ENCODE peak calls at places on chromosomes 1 and 21, in five cellular contexts. V is HCT116, W is GM12878, X is K562, J is HepG2. C is an unnamed sample.

GRCh38 chr1:151924691-151925587 is 15.6 kb upstream of the THEM4 start:
- DNase-seq in V (no peak), W (peak), X (no peak), J (no peak), C (no peak)

GRCh38 chr21:43194303-43195130 is 25.7 kb downstream of the CRYAA start:
- DNase-seq in V (no peak), W (no peak), X (no peak), J (peak), C (no peak)

GRCh38 chr1:59678065-59678808 is 136.5 kb upstream of the HOOK1 start:
- DNase-seq in V (no peak), W (no peak), X (no peak), J (no peak), C (no peak)

GRCh38 chr1:247338723-247339270 is 7.1 kb upstream of the ZNF496 start:
- DNase-seq in V (no peak), W (no peak), X (no peak), J (peak), C (no peak)

GRCh38 chr1:39576016-39576657 is 453 bp downstream of the PABPC4 start:
- DNase-seq in V (no peak), W (no peak), X (peak), J (no peak), C (peak)

GRCh38 chr21:31338892-31339368 is 5.1 kb downstream of the TIAM1 start:
- DNase-seq in V (no peak), W (no peak), X (no peak), J (no peak), C (no peak)

GRCh38 chr1:62744594-62745577 is 39.0 kb upstream of the ATG4C start:
- DNase-seq in V (no peak), W (no peak), X (no peak), J (no peak), C (no peak)

GRCh38 chr1:145828368-145829016 is 4.5 kb downstream of the POLR3C start:
- DNase-seq in V (no peak), W (no peak), X (no peak), J (no peak), C (no peak)

GRCh38 chr1:18951416-18951815 is 5.1 kb downstream of the IFFO2 start:
- DNase-seq in V (no peak), W (no peak), X (no peak), J (no peak), C (no peak)

GRCh38 chr1:223035724-223036478 is 107.1 kb downstream of the TLR5 start:
- DNase-seq in V (no peak), W (no peak), X (no peak), J (no peak), C (no peak)

GRCh38 chr1:115412286-115412685 is 74.2 kb upstream of the NGF start:
- DNase-seq in V (no peak), W (no peak), X (no peak), J (no peak), C (no peak)

GRCh38 chr21:34011660-34012059 is 61.7 kb upstream of the MRPS6 start:
- DNase-seq in V (no peak), W (no peak), X (no peak), J (no peak), C (no peak)

GRCh38 chr1:184701821-184702220 is 52.8 kb downstream of the EDEM3 start:
- DNase-seq in V (no peak), W (no peak), X (no peak), J (no peak), C (no peak)

GRCh38 chr21:39650306-39650705 is 37.6 kb downstream of the B3GALT5 start:
- DNase-seq in V (no peak), W (no peak), X (no peak), J (no peak), C (no peak)

GRCh38 chr1:156076609-156077429 is 5.4 kb downstream of the MEX3A start:
- DNase-seq in V (no peak), W (no peak), X (no peak), J (no peak), C (no peak)

GRCh38 chr21:35259452-35259851 is 210.3 kb upstream of the RUNX1 start:
- DNase-seq in V (no peak), W (no peak), X (no peak), J (no peak), C (no peak)

GRCh38 chr1:110084226-110085078 is 14.0 kb upstream of the ALX3 start:
- DNase-seq in V (no peak), W (peak), X (no peak), J (no peak), C (no peak)

GRCh38 chr1:45913925-45914501 is 110.6 kb downstream of the MAST2 start:
- DNase-seq in V (no peak), W (no peak), X (no peak), J (no peak), C (no peak)

GRCh38 chr1:9374748-9375345 is 82.2 kb downstream of the SPSB1 start:
- DNase-seq in V (no peak), W (no peak), X (no peak), J (no peak), C (no peak)

GRCh38 chr1:9373614-9374013 is 80.9 kb downstream of the SPSB1 start:
- DNase-seq in V (no peak), W (no peak), X (no peak), J (no peak), C (no peak)

GRCh38 chr1:9376430-9376829 is 83.7 kb downstream of the SPSB1 start:
- DNase-seq in V (no peak), W (no peak), X (no peak), J (no peak), C (no peak)

GRCh38 chr1:9376886-9377333 is 84.2 kb downstream of the SPSB1 start:
- DNase-seq in V (no peak), W (no peak), X (no peak), J (no peak), C (no peak)

DNA sequence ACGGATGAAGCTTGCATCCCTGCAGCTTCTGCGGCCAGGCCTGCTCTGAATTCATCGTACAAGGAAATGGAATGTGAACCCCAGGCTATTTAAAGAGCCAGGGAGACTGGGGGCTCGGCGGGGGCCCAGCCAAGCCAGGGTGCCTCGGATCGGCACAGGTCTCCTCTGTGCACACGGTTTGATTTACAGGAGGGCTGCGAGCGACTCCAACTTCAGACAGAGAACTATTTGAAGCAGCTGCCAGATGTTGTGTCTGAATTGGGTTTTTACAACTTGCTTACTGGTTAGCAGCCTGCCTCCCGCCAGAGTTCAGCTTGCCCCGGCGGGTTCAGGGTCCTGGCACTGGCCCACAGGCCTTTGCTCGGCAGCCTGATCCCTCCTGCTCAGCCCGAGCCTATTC is 83.2 kb downstream of the SPSB1 start:
- DNase-seq in V (no peak), W (no peak), X (no peak), J (no peak), C (no peak)
- TF ChIP-seq RAD21 in V (no peak), W (no peak), X (no peak), J (no peak), C (no peak)

GRCh38 chr1:94544706-94545490 is 3.3 kb upstream of the F3 start:
- DNase-seq in V (no peak), W (no peak), X (no peak), J (no peak), C (no peak)

GRCh38 chr1:94542088-94542671 is 621 bp upstream of the F3 start:
- DNase-seq in V (no peak), W (no peak), X (no peak), J (no peak), C (peak)

GRCh38 chr1:94541175-94542087 is at the start of gene F3:
- DNase-seq in V (peak), W (no peak), X (peak), J (peak), C (peak)

GRCh38 chr1:94543003-94543402 is 1.4 kb upstream of the F3 start:
- DNase-seq in V (no peak), W (no peak), X (no peak), J (no peak), C (no peak)

DNA sequence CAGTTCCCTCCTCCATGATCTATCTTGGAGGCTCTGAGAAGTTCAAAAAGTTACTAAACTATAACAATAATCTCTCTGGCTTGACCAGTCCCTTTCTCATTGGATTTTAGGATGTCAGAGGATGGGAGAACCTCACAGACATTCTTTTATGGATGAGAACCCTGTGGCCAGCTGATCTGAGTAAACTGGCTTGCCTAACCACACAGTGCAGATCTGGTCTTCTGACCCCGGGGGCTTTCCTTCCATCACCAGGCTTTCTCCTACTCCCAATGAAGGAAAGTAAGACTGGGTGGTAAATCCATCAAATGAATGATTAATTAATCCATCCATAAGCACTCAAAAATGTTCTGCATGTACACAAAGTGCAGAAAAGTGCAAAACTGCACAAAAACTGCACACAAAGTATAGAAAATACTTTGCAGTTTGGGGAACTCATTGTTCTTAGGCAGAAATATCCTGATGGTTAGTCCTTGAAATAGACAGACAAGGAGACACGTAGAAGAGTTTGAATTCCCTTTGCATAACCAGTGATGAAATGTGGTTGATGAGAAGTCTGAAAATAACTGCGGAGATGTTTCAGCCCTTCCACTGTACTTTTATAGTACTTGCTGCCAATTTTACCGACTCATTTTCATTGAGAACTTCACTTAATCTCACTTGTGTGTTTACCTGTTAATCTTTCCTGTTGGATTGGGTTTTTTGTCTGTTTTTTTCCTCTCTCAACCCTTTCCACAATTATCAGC is 2.5 kb upstream of the F3 start:
- DNase-seq in V (no peak), W (no peak), X (no peak), J (no peak), C (no peak)
- TF ChIP-seq ZBTB33 in V (no peak), W (no peak), X (no peak), J (no peak), C (no peak)

DNA sequence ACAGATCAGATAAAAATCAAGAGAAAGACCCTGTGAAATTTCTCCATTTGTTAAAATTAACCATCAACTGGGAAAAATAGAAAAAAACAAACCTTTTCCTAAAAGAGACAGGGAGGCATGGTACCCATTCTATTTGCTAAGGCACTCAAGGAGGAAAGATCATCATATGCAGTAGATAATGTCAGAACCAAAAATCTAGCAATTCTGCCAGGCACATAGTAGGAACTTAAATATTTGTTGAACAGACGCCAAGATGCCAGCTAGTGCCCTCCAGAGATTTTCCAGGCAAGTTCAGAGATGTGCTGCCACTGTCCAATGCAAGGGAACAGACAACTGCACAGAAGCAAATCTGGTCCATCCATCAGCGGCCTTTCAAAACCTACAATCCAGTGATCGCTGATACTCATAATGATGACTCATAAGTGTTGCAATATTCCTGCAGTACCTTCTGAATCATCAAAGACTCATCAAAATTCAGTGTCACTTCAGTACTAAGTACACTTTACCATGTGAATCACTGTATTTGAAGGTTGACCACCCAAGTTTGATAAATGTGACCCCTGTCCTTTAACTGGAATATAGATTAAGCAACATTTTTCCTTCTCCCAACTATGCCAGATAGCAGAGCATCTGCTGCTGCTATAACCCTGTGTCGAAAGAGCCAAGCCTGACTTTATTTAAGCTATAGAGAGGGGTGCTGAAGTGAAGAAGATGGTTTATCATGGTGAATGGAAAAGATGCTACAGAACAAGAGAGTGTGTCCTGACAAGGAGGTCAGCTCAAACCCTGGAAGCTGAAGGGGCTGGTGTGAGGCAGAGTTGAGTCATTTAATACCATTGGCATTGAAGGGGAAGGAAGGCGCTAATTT is 99.1 kb downstream of the MT1HL1 start:
- DNase-seq in V (peak), W (no peak), X (peak), J (peak), C (no peak)
- TF ChIP-seq RAD21 in V (no peak), W (no peak), X (no peak), J (no peak), C (no peak)

GRCh38 chr1:162145966-162146696 is 76.6 kb downstream of the NOS1AP start:
- DNase-seq in V (no peak), W (no peak), X (no peak), J (no peak), C (no peak)
- TF ChIP-seq ZBTB33 in V (no peak), W (no peak), X (no peak), J (no peak), C (no peak)

GRCh38 chr1:211944733-211945500 is 90.4 kb downstream of the INTS7 start:
- DNase-seq in V (no peak), W (no peak), X (no peak), J (peak), C (no peak)
- TF ChIP-seq RAD21 in V (peak), W (no peak), X (no peak), J (peak), C (peak)

DNA sequence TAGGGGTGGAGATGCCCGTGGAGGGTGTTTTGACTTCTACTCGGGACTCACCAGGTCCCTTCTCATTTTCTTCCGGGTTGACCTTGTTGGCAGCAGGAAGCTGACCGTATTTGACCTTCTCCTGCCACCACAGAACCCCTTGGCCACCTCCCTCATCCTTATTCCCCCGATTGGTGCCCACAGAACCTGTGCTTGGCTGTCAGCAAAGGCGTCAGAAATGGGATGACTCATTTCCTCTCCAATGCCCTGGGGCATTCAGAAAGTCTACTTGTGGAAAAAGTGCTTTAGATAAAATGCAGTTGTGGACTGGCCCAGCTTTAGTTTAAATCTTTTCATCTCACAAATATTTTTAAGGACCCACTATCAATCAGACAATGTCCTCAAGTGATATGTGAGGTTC is 221.8 kb upstream of the VAMP3 start:
- DNase-seq in V (peak), W (peak), X (no peak), J (no peak), C (no peak)
- TF ChIP-seq ZBTB33 in V (peak), W (no peak), X (no peak), J (no peak), C (no peak)